ENCODE peak calls at places on chromosomes 1 and 21, in ten cellular contexts. B is thoracic aorta, I is AG04450, E is ovary, P is endodermal cell, N is body of pancreas, M is Panc1, S is fibroblast of lung, Y is tibial nerve, T is hepatocyte. O is an unnamed sample.
A peak's percentile ranks its signal among the peaks of the same experiment; 100 is the strongest.

GRCh38 chr1:37926061-37926924 is 20.6 kb downstream of the INPP5B start:
- DNase-seq in Y (no peak), S (no peak), N (no peak), P (no peak), I (no peak), B (no peak), E (no peak), M (no peak), T (no peak), O (no peak)

GRCh38 chr1:61208172-61208571 is 125.8 kb downstream of the NFIA start:
- DNase-seq in I (no peak), Y (no peak), S (no peak), P (no peak), M (no peak), T (no peak), B (no peak), E (no peak), N (no peak), O (no peak)

GRCh38 chr1:214476958-214477870 is 74.2 kb downstream of the PTPN14 start:
- DNase-seq in P (no peak), N (no peak), T (no peak), S (peak; percentile 99), B (no peak), M (no peak), E (no peak), I (peak; percentile 56), Y (no peak), O (no peak)

GRCh38 chr1:240803151-240803550 is 191.2 kb upstream of the GREM2 start:
- DNase-seq in N (no peak), P (no peak), B (no peak), E (no peak), M (peak; percentile 33), S (peak; percentile 76), T (no peak), Y (no peak), I (peak; percentile 13), O (peak; percentile 35)

GRCh38 chr1:117150316-117150715 is 28.8 kb upstream of the TRIM45 start:
- DNase-seq in E (no peak), M (no peak), T (no peak), S (no peak), B (no peak), N (no peak), I (no peak), Y (no peak), P (no peak), O (no peak)

GRCh38 chr1:239906394-239906793 is 185.3 kb upstream of the FMN2 start:
- DNase-seq in B (no peak), E (no peak), M (no peak), I (no peak), T (no peak), N (no peak), S (no peak), P (no peak), Y (no peak), O (no peak)

GRCh38 chr1:19372602-19373001 is 60.5 kb downstream of the SLC66A1 start:
- DNase-seq in E (no peak), B (no peak), T (no peak), P (no peak), M (no peak), Y (no peak), S (no peak), I (no peak), N (no peak), O (no peak)

GRCh38 chr1:231039161-231040018 is 664 bp downstream of the FAM89A start:
- DNase-seq in S (peak; percentile 40), P (peak; percentile 76), M (no peak), E (peak; percentile 41), B (no peak), I (no peak), Y (no peak), N (peak; percentile 52), T (peak; percentile 73), O (peak; percentile 34)

GRCh38 chr1:40630488-40631223 is 34.8 kb downstream of the RIMS3 start:
- DNase-seq in T (peak; percentile 56), E (no peak), B (no peak), S (no peak), Y (no peak), N (peak; percentile 72), M (no peak), I (no peak), P (peak; percentile 92), O (no peak)

GRCh38 chr21:35309316-35309715 is 260.2 kb upstream of the RUNX1 start:
- DNase-seq in E (no peak), P (no peak), T (no peak), I (no peak), B (no peak), M (no peak), N (no peak), S (peak; percentile 86), Y (no peak), O (no peak)

GRCh38 chr1:200907611-200908097 is 13.0 kb downstream of the INAVA start:
- DNase-seq in P (no peak), E (no peak), S (no peak), B (no peak), Y (no peak), I (no peak), M (no peak), T (no peak), N (no peak), O (no peak)

GRCh38 chr1:156894711-156895407 is 1.3 kb downstream of the PEAR1 start:
- DNase-seq in B (no peak), M (no peak), Y (peak; percentile 52), N (no peak), S (peak; percentile 19), E (peak; percentile 57), I (no peak), P (no peak), T (peak; percentile 35), O (no peak)

GRCh38 chr1:86998727-86999126 is 84.3 kb downstream of the HS2ST1 start:
- DNase-seq in S (peak; percentile 37), N (no peak), Y (no peak), T (no peak), P (no peak), I (no peak), B (no peak), E (no peak), M (no peak), O (no peak)

GRCh38 chr21:14830307-14830706 is 234.5 kb downstream of the NRIP1 start:
- DNase-seq in Y (no peak), M (no peak), N (no peak), I (no peak), P (no peak), B (no peak), T (no peak), S (no peak), E (no peak), O (no peak)

GRCh38 chr21:14826630-14827029 is 238.2 kb downstream of the NRIP1 start:
- DNase-seq in N (no peak), Y (no peak), S (no peak), I (no peak), P (no peak), E (no peak), B (no peak), M (no peak), T (no peak), O (no peak)

GRCh38 chr21:14825405-14826032 is 239.3 kb downstream of the NRIP1 start:
- DNase-seq in P (no peak), B (no peak), E (no peak), S (no peak), Y (no peak), N (no peak), I (no peak), T (no peak), M (no peak), O (no peak)
- H3K4me3 ChIP-seq in P (no peak overlapping the region), B (no peak overlapping the region), E (no peak overlapping the region), S (no peak overlapping the region), Y (no peak overlapping the region), N (no peak overlapping the region), I (no peak overlapping the region), T (no peak overlapping the region), M (no peak overlapping the region), O (no peak overlapping the region)

GRCh38 chr1:43781574-43781973 is 74.2 kb downstream of the ST3GAL3 start:
- DNase-seq in M (no peak), P (no peak), T (no peak), I (no peak), E (no peak), N (no peak), B (no peak), S (no peak), Y (no peak), O (no peak)
- H3K27ac ChIP-seq in M (no peak overlapping the region), P (no peak overlapping the region), T (no peak overlapping the region), I (no peak overlapping the region), E (no peak overlapping the region), N (no peak overlapping the region), B (no peak overlapping the region), S (no peak overlapping the region), Y (no peak overlapping the region), O (no peak overlapping the region)

GRCh38 chr1:172510479-172510878 is 22.5 kb upstream of the SUCO start:
- DNase-seq in T (no peak), S (no peak), M (no peak), P (no peak), Y (no peak), B (no peak), I (no peak), E (no peak), N (no peak), O (no peak)

GRCh38 chr1:172517545-172517944 is 15.4 kb upstream of the SUCO start:
- DNase-seq in Y (no peak), P (no peak), M (no peak), E (no peak), B (no peak), T (no peak), N (no peak), S (no peak), I (no peak), O (no peak)

GRCh38 chr1:172513480-172513879 is 19.5 kb upstream of the SUCO start:
- DNase-seq in N (no peak), E (no peak), P (no peak), M (no peak), B (no peak), Y (no peak), T (peak; percentile 28), I (no peak), S (peak; percentile 40), O (no peak)

GRCh38 chr1:172514108-172514507 is 18.8 kb upstream of the SUCO start:
- DNase-seq in N (no peak), P (no peak), B (no peak), E (no peak), T (no peak), M (no peak), S (no peak), Y (no peak), I (no peak), O (no peak)

GRCh38 chr1:172515927-172516326 is 17.0 kb upstream of the SUCO start:
- DNase-seq in S (no peak), M (no peak), T (no peak), P (no peak), Y (no peak), B (no peak), I (no peak), N (no peak), E (no peak), O (no peak)
- TF ChIP-seq CTCF in S (no peak), M (no peak), T (no peak), P (no peak), Y (no peak), B (no peak), I (no peak), N (no peak), E (no peak), O (no peak)

DNA sequence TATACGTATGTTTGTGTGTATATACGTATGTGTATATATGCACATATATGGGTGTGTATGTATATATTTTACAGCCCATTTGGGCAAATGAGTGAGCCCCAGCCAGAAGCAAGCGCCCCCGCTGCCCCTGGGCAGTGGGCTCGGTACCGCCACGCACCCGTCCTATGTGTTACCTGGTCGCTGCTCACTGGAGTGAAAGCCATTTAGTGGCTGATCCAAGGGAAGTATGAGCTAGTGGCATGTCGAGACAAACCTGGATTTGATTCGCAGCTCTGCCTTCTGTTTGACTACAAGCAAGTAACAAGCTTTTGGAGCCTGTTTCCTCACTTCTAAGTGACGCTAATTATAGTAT is 35.8 kb upstream of the JAK1 start:
- DNase-seq in B (no peak), E (no peak), M (no peak), I (no peak), P (no peak), N (no peak), Y (no peak), T (no peak), S (no peak), O (no peak)
- H3K4me3 ChIP-seq in B (peak overlapping the region; percentile 76), E (peak overlapping the region; percentile 71), M (peak overlapping the region; percentile 69), I (peak overlapping the region; percentile 69), P (peak overlapping the region; percentile 77), N (peak overlapping the region; percentile 16), Y (peak overlapping the region; percentile 61), T (peak overlapping the region; percentile 60), S (peak overlapping the region; percentile 60), O (peak overlapping the region; percentile 46)